ENCODE peak calls at places on chromosomes 3 and 15, in ten cellular contexts. H is activated effector memory CD4-positive, alpha-beta T cell treated with Interleukin-2 at 50 U/mL for 16 hours; I is activated CD8-positive, alpha-beta T cell treated with anti-CD3 and anti-CD28 coated beads, Interleukin-2, amount 10 ng/mL, durations not matched to agents 7 days and 5 days; R is activated CD4-positive, alpha-beta T cell treated with anti-CD3 and anti-CD28 coated beads, Interleukin-2, amount 50 U/mL, for 48 hours; S is spleen; X is D721Med; M is GM13976; K is activated T-cell treated with anti-CD3 and anti-CD28 coated beads for 1 hour; U is EH; A is mucosa of descending colon. W is an unnamed sample.

GRCh38 chr3:134300520-134300919 is 49.9 kb upstream of the RYK start:
- DNase-seq in R (no peak), K (no peak), M (no peak), A (no peak), S (no peak), X (no peak), U (no peak), I (no peak), H (no peak), W (no peak)

GRCh38 chr3:60053518-60054265 is 1003.9 kb upstream of the CFAP20DC start:
- DNase-seq in K (no peak), M (no peak), H (no peak), X (no peak), A (no peak), I (no peak), U (peak), R (peak), S (no peak), W (no peak)

GRCh38 chr3:33750216-33750558 is 32.1 kb upstream of the CLASP2 start:
- DNase-seq in K (no peak), I (no peak), M (no peak), H (no peak), A (no peak), R (no peak), X (no peak), S (no peak), U (no peak), W (no peak)

GRCh38 chr3:5304789-5305680 is 117.5 kb downstream of the EDEM1 start:
- DNase-seq in A (peak), S (no peak), K (peak), X (no peak), U (peak), M (peak), R (peak), I (peak), H (no peak), W (peak)

GRCh38 chr3:20837676-20838302 is 651.8 kb upstream of the SGO1 start:
- DNase-seq in H (no peak), I (no peak), S (no peak), U (no peak), M (no peak), X (no peak), A (no peak), R (no peak), K (no peak), W (no peak)

GRCh38 chr3:103052236-103052830 is 617.5 kb downstream of the ZPLD1 start:
- DNase-seq in H (no peak), X (no peak), M (no peak), S (no peak), U (no peak), K (no peak), I (no peak), R (no peak), A (peak), W (no peak)

GRCh38 chr15:40155270-40155910 is 5.5 kb upstream of the BUB1B start:
- DNase-seq in H (no peak), M (peak), R (no peak), U (no peak), S (no peak), K (no peak), A (peak), X (no peak), I (no peak), W (no peak)

GRCh38 chr15:45919806-45920205 is 285.0 kb downstream of the SQOR start:
- DNase-seq in S (no peak), U (peak), M (no peak), A (no peak), X (no peak), H (no peak), I (no peak), R (no peak), K (no peak), W (no peak)

GRCh38 chr3:157073810-157074209 is 86.1 kb downstream of the CCNL1 start:
- DNase-seq in I (no peak), U (peak), S (no peak), R (no peak), K (no peak), H (no peak), X (no peak), A (no peak), M (no peak), W (no peak)

GRCh38 chr3:197951392-197951990 is 1.5 kb downstream of the RPL35A start:
- DNase-seq in I (no peak), S (no peak), A (peak), U (no peak), X (no peak), H (no peak), K (no peak), R (no peak), M (no peak), W (no peak)

GRCh38 chr3:62939707-62940106 is 64.5 kb upstream of the CADPS start:
- DNase-seq in U (no peak), K (no peak), R (no peak), S (no peak), A (peak), I (no peak), H (no peak), M (no peak), X (no peak), W (no peak)

GRCh38 chr15:85886345-85886935 is 91.7 kb upstream of the KLHL25 start:
- DNase-seq in M (no peak), R (no peak), X (no peak), H (no peak), I (no peak), A (no peak), S (no peak), U (no peak), K (no peak), W (no peak)

GRCh38 chr3:60064210-60065178 is 1014.7 kb upstream of the CFAP20DC start:
- DNase-seq in H (no peak), I (no peak), X (no peak), A (no peak), R (no peak), K (no peak), S (no peak), M (no peak), U (peak), W (no peak)

GRCh38 chr15:45425135-45425534 is 46.8 kb upstream of the GATM start:
- DNase-seq in R (no peak), A (no peak), U (peak), M (no peak), S (no peak), H (no peak), K (no peak), I (no peak), X (no peak), W (no peak)

GRCh38 chr3:73419993-73420392 is 204.7 kb downstream of the PDZRN3 start:
- DNase-seq in U (peak), I (no peak), M (no peak), A (no peak), H (no peak), K (no peak), R (no peak), X (no peak), S (no peak), W (no peak)

GRCh38 chr3:12579456-12579855 is 22.6 kb downstream of the MKRN2 start:
- DNase-seq in I (no peak), R (no peak), M (no peak), H (no peak), A (no peak), U (no peak), X (no peak), K (no peak), S (no peak), W (no peak)

GRCh38 chr3:17136251-17136721 is 251.5 kb downstream of the PLCL2 start:
- DNase-seq in H (no peak), U (no peak), X (no peak), A (no peak), I (no peak), M (no peak), S (no peak), R (no peak), K (no peak), W (no peak)

GRCh38 chr15:76180321-76180720 is 120.5 kb downstream of the TMEM266 start:
- DNase-seq in R (no peak), S (no peak), I (no peak), K (no peak), X (no peak), U (no peak), H (no peak), A (no peak), M (no peak), W (no peak)

GRCh38 chr3:20185364-20185732 is 658 bp downstream of the SGO1 start:
- DNase-seq in S (no peak), M (peak), U (peak), H (no peak), R (peak), K (no peak), X (no peak), I (peak), A (peak), W (peak)

GRCh38 chr15:65829150-65829764 is 37.2 kb upstream of the DENND4A start:
- DNase-seq in S (no peak), I (peak), R (no peak), H (no peak), U (peak), K (no peak), X (no peak), A (no peak), M (no peak), W (peak)

GRCh38 chr3:77460326-77460725 is 420.4 kb downstream of the ROBO2 start:
- DNase-seq in M (no peak), I (no peak), K (no peak), H (no peak), S (no peak), A (no peak), X (no peak), R (no peak), U (peak), W (no peak)

GRCh38 chr15:33360876-33361275 is 50.1 kb downstream of the RYR3 start:
- DNase-seq in U (no peak), I (no peak), M (no peak), X (no peak), S (no peak), R (no peak), A (no peak), H (no peak), K (no peak), W (no peak)

GRCh38 chr3:152192936-152193672 is 75.6 kb upstream of the MBNL1 start:
- DNase-seq in H (no peak), X (no peak), A (no peak), K (no peak), S (no peak), M (no peak), U (no peak), R (no peak), I (no peak), W (no peak)

GRCh38 chr3:31268868-31269267 is 263.9 kb upstream of the STT3B start:
- DNase-seq in R (no peak), H (no peak), A (no peak), M (no peak), S (no peak), U (no peak), X (no peak), K (no peak), I (peak), W (no peak)

GRCh38 chr15:101394056-101394630 is 95.4 kb downstream of the PCSK6 start:
- DNase-seq in A (no peak), M (no peak), X (peak), K (no peak), I (no peak), R (no peak), U (no peak), S (no peak), H (no peak), W (no peak)

GRCh38 chr3:76308541-76308940 is 523.2 kb upstream of the ZNF717 start:
- DNase-seq in M (no peak), A (no peak), R (no peak), X (no peak), U (no peak), I (no peak), H (no peak), K (no peak), S (no peak), W (no peak)

GRCh38 chr15:41494190-41494921 is 682 bp downstream of the ITPKA start:
- DNase-seq in S (peak), R (peak), A (peak), M (peak), K (no peak), I (peak), X (no peak), H (no peak), U (no peak), W (peak)

GRCh38 chr15:86139828-86140227 is 60.2 kb downstream of the AGBL1 start:
- DNase-seq in M (peak), X (no peak), I (peak), K (peak), U (no peak), A (no peak), S (no peak), H (no peak), R (peak), W (peak)

GRCh38 chr3:158718490-158719170 is 13.6 kb downstream of the RARRES1 start:
- DNase-seq in M (no peak), A (no peak), I (no peak), K (no peak), S (no peak), R (no peak), X (no peak), U (peak), H (no peak), W (no peak)

GRCh38 chr3:105722943-105723556 is 145.8 kb downstream of the CBLB start:
- DNase-seq in U (no peak), M (peak), A (no peak), R (no peak), I (no peak), H (no peak), X (no peak), S (no peak), K (no peak), W (peak)

GRCh38 chr15:31364301-31365031 is 37.8 kb downstream of the KLF13 start:
- DNase-seq in K (no peak), R (peak), H (no peak), M (no peak), A (peak), S (peak), U (no peak), I (peak), X (no peak), W (no peak)

GRCh38 chr3:193960485-193961172 is 175.3 kb upstream of the HES1 start:
- DNase-seq in A (peak), R (no peak), H (no peak), M (no peak), U (no peak), S (no peak), I (no peak), K (no peak), X (no peak), W (no peak)

GRCh38 chr3:151443583-151443982 is 17.3 kb downstream of the IGSF10 start:
- DNase-seq in K (no peak), I (no peak), A (no peak), H (no peak), X (no peak), R (no peak), M (no peak), S (no peak), U (peak), W (no peak)

GRCh38 chr3:152236741-152237140 is 32.0 kb upstream of the MBNL1 start:
- DNase-seq in I (no peak), A (no peak), M (no peak), R (no peak), K (no peak), H (no peak), X (no peak), U (peak), S (no peak), W (no peak)

GRCh38 chr15:75776075-75776443 is 63.4 kb upstream of the CSPG4 start:
- DNase-seq in M (no peak), S (no peak), R (no peak), U (peak), X (no peak), I (no peak), K (no peak), A (no peak), H (no peak), W (no peak)